ENCODE peak calls at places on chromosomes 6 and 20, in six cellular contexts. M is thoracic aorta, S is GM06990, E is psoas muscle, F is kidney epithelial cell, R is cardiac muscle cell. U is an unnamed sample.
A peak's percentile ranks its signal among the peaks of the same experiment; 100 is the strongest.

GRCh38 chr6:54876365-54876764 is 29.8 kb downstream of the FAM83B start:
- DNase-seq in M (no peak), S (no peak), E (no peak), F (no peak), R (no peak), U (no peak)

GRCh38 chr20:48944663-48945297 is 23.3 kb downstream of the ARFGEF2 start:
- DNase-seq in M (no peak), S (no peak), E (no peak), F (no peak), R (no peak), U (no peak)

GRCh38 chr6:169618526-169619490 is 83.0 kb downstream of the WDR27 start:
- DNase-seq in M (no peak), S (no peak), E (no peak), F (no peak), R (no peak), U (peak; percentile 96)

GRCh38 chr6:136517002-136517401 is 33.2 kb downstream of the MAP7 start:
- DNase-seq in M (no peak), S (no peak), E (no peak), F (peak; percentile 52), R (no peak), U (no peak)

GRCh38 chr20:13775867-13776266 is 8.9 kb downstream of the ESF1 start:
- DNase-seq in M (no peak), S (no peak), E (no peak), F (no peak), R (no peak), U (no peak)

GRCh38 chr6:12395898-12396297 is 105.7 kb downstream of the EDN1 start:
- DNase-seq in M (no peak), S (no peak), E (no peak), F (no peak), R (no peak), U (no peak)

GRCh38 chr6:160198577-160199211 is 59.9 kb downstream of the SLC22A2 start:
- DNase-seq in M (no peak), S (no peak), E (no peak), F (peak; percentile 41), R (no peak), U (no peak)

GRCh38 chr6:99746261-99746895 is 139.7 kb downstream of the PRDM13 start:
- DNase-seq in M (no peak), S (peak; percentile 40), E (peak; percentile 23), F (peak; percentile 18), R (peak; percentile 71), U (peak; percentile 77)

GRCh38 chr20:34037121-34037520 is 43.4 kb downstream of the RALY start:
- DNase-seq in M (no peak), S (no peak), E (no peak), F (no peak), R (no peak), U (no peak)

GRCh38 chr20:50270569-50270968 is 79.9 kb downstream of the CEBPB start:
- DNase-seq in M (no peak), S (no peak), E (no peak), F (no peak), R (no peak), U (no peak)

GRCh38 chr20:17856837-17857605 is 111.6 kb downstream of the SNX5 start:
- DNase-seq in M (no peak), S (no peak), E (no peak), F (no peak), R (no peak), U (no peak)

GRCh38 chr20:17858450-17859001 is 110.1 kb downstream of the SNX5 start:
- DNase-seq in M (no peak), S (no peak), E (no peak), F (no peak), R (no peak), U (no peak)

GRCh38 chr20:17859002-17859615 is 109.5 kb downstream of the SNX5 start:
- DNase-seq in M (no peak), S (no peak), E (no peak), F (no peak), R (no peak), U (no peak)

GRCh38 chr20:17856024-17856564 is 112.5 kb downstream of the SNX5 start:
- DNase-seq in M (no peak), S (peak; percentile 77), E (no peak), F (no peak), R (no peak), U (no peak)

GRCh38 chr20:17857639-17858449 is 110.8 kb downstream of the SNX5 start:
- DNase-seq in M (no peak), S (no peak), E (no peak), F (no peak), R (no peak), U (no peak)
- H3K36me3 ChIP-seq in M (no peaks in the 10 kb centered on the region), S (no peaks in the 10 kb centered on the region), E (no peaks in the 10 kb centered on the region), F (no peaks in the 10 kb centered on the region), R (no peaks in the 10 kb centered on the region), U (no peaks in the 10 kb centered on the region)

DNA sequence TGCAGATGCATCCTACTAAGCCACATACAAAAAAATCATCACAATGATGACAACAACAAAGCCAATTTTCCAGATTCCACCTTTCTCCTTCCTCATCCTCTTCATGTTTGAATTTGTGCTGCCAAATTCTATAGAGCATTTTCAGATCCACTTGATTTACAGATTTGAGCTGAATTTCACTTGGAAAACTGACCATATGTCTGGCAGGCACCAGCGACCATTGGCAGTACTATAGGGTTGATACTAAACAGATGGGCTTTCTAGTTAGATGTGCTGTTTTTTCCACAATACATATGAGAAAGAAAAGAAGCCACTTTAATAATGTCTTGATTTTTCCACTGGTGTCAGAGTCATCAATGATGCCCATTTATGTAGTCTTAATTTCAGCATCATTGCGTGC is 127.0 kb downstream of the PHACTR3 start:
- DNase-seq in M (no peak), S (no peak), E (no peak), F (no peak), R (no peak), U (no peak)
- H3K36me3 ChIP-seq in M (no peaks in the 10 kb centered on the region), S (no peaks in the 10 kb centered on the region), E (no peaks in the 10 kb centered on the region), F (no peaks in the 10 kb centered on the region), R (no peaks in the 10 kb centered on the region), U (no peaks in the 10 kb centered on the region)

DNA sequence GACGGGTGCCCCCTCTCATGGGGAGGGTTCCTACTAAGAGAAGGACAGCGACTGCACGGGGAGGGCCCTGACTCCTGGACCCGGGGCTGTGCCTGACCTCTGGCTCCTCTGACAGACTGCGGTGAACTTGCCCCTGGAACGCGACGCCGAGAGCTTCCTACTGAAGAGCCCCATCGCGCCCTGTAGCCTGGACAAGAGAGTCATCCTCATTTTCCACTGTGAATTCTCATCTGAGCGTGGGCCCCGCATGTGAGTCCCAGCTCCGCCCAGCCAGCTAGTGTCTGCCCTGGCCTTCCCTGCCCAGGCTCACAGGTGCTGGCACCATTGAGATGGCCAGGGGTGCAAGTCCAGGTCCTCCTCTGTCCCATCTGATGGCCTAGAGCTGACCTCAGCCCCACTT is 7.2 kb downstream of the CDC25B start:
- DNase-seq in M (no peak), S (no peak), E (no peak), F (no peak), R (no peak), U (no peak)
- H3K36me3 ChIP-seq in M (peaks cover 45% of the 10 kb centered on the region), S (peaks cover 26% of the 10 kb centered on the region), E (peaks cover 41% of the 10 kb centered on the region), F (peaks cover 1% of the 10 kb centered on the region), R (no peaks in the 10 kb centered on the region), U (peaks cover 64% of the 10 kb centered on the region)

GRCh38 chr20:25280051-25280573 is 32.2 kb downstream of the PYGB start:
- DNase-seq in M (no peak), S (no peak), E (peak; percentile 9), F (no peak), R (no peak), U (no peak)
- H3K36me3 ChIP-seq in M (peaks cover 90% of the 10 kb centered on the region), S (peaks cover 42% of the 10 kb centered on the region), E (peaks cover 78% of the 10 kb centered on the region), F (peaks cover 5% of the 10 kb centered on the region), R (peaks cover 69% of the 10 kb centered on the region), U (peaks cover 33% of the 10 kb centered on the region)

DNA sequence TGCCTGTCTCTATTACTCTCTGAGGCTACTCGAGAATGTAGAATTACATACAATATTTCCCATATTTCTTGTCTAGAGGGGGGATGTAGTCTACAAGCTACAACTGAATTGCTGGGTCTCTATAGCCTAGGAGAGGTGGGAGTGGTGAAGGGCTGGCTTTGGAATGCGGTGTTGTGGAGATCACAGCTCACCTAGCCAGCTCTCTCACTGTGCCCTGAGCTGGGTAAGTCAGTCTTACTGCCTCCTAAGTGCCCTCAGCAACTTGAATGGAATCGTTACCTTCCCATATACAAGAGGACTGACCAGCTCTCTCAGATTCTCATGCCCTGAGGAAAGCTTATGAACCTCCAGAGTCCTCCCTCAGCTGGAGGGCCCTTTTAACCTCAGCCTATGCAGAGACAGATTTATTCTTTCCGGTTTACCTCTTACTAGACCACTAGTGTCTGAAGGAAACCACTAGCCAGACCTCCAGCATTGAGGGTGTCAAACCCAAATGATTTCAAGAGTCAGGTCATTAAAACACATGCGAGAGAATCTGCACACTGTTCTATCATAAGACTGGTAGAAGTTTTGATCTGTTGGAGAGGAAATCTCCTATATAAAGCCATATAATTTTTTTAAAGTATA is 20.6 kb downstream of the VIP start:
- DNase-seq in M (no peak), S (no peak), E (no peak), F (no peak), R (no peak), U (no peak)
- H3K36me3 ChIP-seq in M (no peaks in the 10 kb centered on the region), S (no peaks in the 10 kb centered on the region), E (no peaks in the 10 kb centered on the region), F (no peaks in the 10 kb centered on the region), R (no peaks in the 10 kb centered on the region), U (no peaks in the 10 kb centered on the region)

GRCh38 chr20:15599961-15600360 is 973.3 kb downstream of the KIF16B start:
- DNase-seq in M (no peak), S (no peak), E (no peak), F (no peak), R (no peak), U (no peak)
- H3K36me3 ChIP-seq in M (no peaks in the 10 kb centered on the region), S (no peaks in the 10 kb centered on the region), E (no peaks in the 10 kb centered on the region), F (no peaks in the 10 kb centered on the region), R (no peaks in the 10 kb centered on the region), U (no peaks in the 10 kb centered on the region)

U was measured in HAP-1.